ENCODE peak calls at places on chromosomes 3 and 15, in seven cellular contexts. F, O, J, Z, U, X and M are unnamed samples. For H3K4me1, the result is how much of the 10 kb centered on the place peaks cover.

GRCh38 chr3:118951089-118951488 is 83.6 kb downstream of the IGSF11 start:
- DNase-seq in J (no peak), Z (no peak), F (no peak), U (no peak), X (no peak), O (no peak), M (no peak)

GRCh38 chr15:79965836-79966630 is 5.0 kb downstream of the BCL2A1 start:
- DNase-seq in X (no peak), U (peak), O (peak), F (no peak), J (no peak), Z (no peak), M (no peak)

GRCh38 chr3:16888785-16889607 is 4.2 kb downstream of the PLCL2 start:
- DNase-seq in Z (no peak), X (peak), U (no peak), F (no peak), J (no peak), O (peak), M (peak)

GRCh38 chr3:187719628-187720336 is 17.4 kb upstream of the RTP2 start:
- DNase-seq in J (no peak), X (no peak), Z (no peak), F (no peak), O (no peak), U (no peak), M (no peak)

GRCh38 chr15:25545017-25545416 is 106.2 kb upstream of the UBE3A start:
- DNase-seq in F (no peak), U (peak), J (peak), O (peak), X (no peak), Z (no peak), M (no peak)

GRCh38 chr3:55292360-55292759 is 194.7 kb downstream of the WNT5A start:
- DNase-seq in Z (no peak), X (no peak), F (no peak), O (no peak), J (no peak), U (no peak), M (no peak)

GRCh38 chr3:144491333-144491732 is 519.7 kb downstream of the DIPK2A start:
- DNase-seq in Z (no peak), J (no peak), F (no peak), U (no peak), O (no peak), X (no peak), M (no peak)

GRCh38 chr15:70535955-70536338 is 227.4 kb downstream of the UACA start:
- DNase-seq in X (no peak), J (no peak), Z (no peak), O (no peak), U (no peak), F (no peak), M (no peak)

GRCh38 chr3:14460342-14461005 is 58.1 kb downstream of the SLC6A6 start:
- DNase-seq in F (peak), J (peak), Z (no peak), U (peak), O (peak), X (no peak), M (no peak)

GRCh38 chr3:15899438-15899837 is 101.7 kb upstream of the ANKRD28 start:
- DNase-seq in J (peak), U (peak), X (no peak), O (peak), F (no peak), Z (no peak), M (no peak)

GRCh38 chr3:194091141-194091540 is 44.8 kb upstream of the HES1 start:
- DNase-seq in U (peak), O (peak), Z (no peak), F (no peak), J (peak), X (no peak), M (no peak)

GRCh38 chr3:14119166-14119510 is 5.5 kb downstream of the CHCHD4 start:
- DNase-seq in F (no peak), X (no peak), O (no peak), Z (no peak), J (no peak), U (no peak), M (no peak)

GRCh38 chr15:48394172-48394571 is 62.9 kb downstream of the DUT start:
- DNase-seq in O (no peak), X (no peak), J (no peak), Z (no peak), U (no peak), F (no peak), M (no peak)

GRCh38 chr3:168511428-168512014 is 415.8 kb upstream of the GOLIM4 start:
- DNase-seq in F (no peak), U (peak), O (peak), J (peak), X (no peak), Z (no peak), M (no peak)

GRCh38 chr3:31288641-31289100 is 244.1 kb upstream of the STT3B start:
- DNase-seq in U (peak), J (peak), O (peak), Z (no peak), F (peak), X (peak), M (no peak)

GRCh38 chr3:78825118-78825857 is 942.5 kb downstream of the ROBO1 start:
- DNase-seq in O (no peak), U (no peak), Z (no peak), J (no peak), F (no peak), X (no peak), M (no peak)

GRCh38 chr3:104832530-104832929 is 534.2 kb upstream of the ALCAM start:
- DNase-seq in O (no peak), F (no peak), J (no peak), X (no peak), U (no peak), Z (no peak), M (no peak)

GRCh38 chr15:50945725-50946124 is 37.2 kb downstream of the AP4E1 start:
- DNase-seq in O (peak), J (peak), Z (no peak), U (peak), F (no peak), X (no peak), M (no peak)

GRCh38 chr3:27285668-27286067 is 83.5 kb downstream of the NEK10 start:
- DNase-seq in F (no peak), Z (no peak), U (no peak), O (no peak), X (no peak), J (no peak), M (no peak)

GRCh38 chr15:82688691-82689090 is 21.0 kb downstream of the AP3B2 start:
- DNase-seq in X (no peak), U (no peak), O (no peak), J (no peak), Z (no peak), F (no peak), M (no peak)

GRCh38 chr15:76566276-76566675 is 229.7 kb downstream of the ISL2 start:
- DNase-seq in Z (no peak), F (no peak), J (peak), O (peak), U (peak), X (no peak), M (no peak)

GRCh38 chr15:59176653-59177444 is 29.8 kb upstream of the LDHAL6B start:
- DNase-seq in J (no peak), U (no peak), F (no peak), X (no peak), Z (no peak), O (no peak), M (no peak)

GRCh38 chr15:84690342-84690741 is 25.6 kb downstream of the SEC11A start:
- DNase-seq in Z (no peak), J (no peak), O (no peak), X (no peak), F (no peak), U (no peak), M (no peak)

GRCh38 chr3:87076951-87077350 is 86.0 kb upstream of the VGLL3 start:
- DNase-seq in O (peak), X (no peak), U (peak), J (peak), Z (no peak), F (no peak), M (no peak)

GRCh38 chr3:71528816-71529215 is 54.7 kb downstream of the FOXP1 start:
- DNase-seq in J (no peak), Z (no peak), O (no peak), F (no peak), U (no peak), X (no peak), M (peak)

GRCh38 chr15:77069521-77070121 is 1.3 kb downstream of the TSPAN3 start:
- DNase-seq in F (no peak), Z (no peak), X (no peak), U (no peak), O (peak), J (peak), M (no peak)

GRCh38 chr15:80846416-80846815 is 67.2 kb downstream of the CEMIP start:
- DNase-seq in X (no peak), J (peak), U (peak), F (no peak), O (peak), Z (no peak), M (no peak)

GRCh38 chr15:80695911-80696651 is 971 bp downstream of the ABHD17C start:
- DNase-seq in X (peak), Z (no peak), O (peak), U (no peak), F (peak), J (peak), M (peak)

GRCh38 chr3:189334064-189334920 is 162.5 kb downstream of the TPRG1 start:
- DNase-seq in F (no peak), Z (no peak), U (no peak), J (peak), X (peak), O (peak), M (no peak)

GRCh38 chr3:79245295-79246138 is 522.3 kb downstream of the ROBO1 start:
- DNase-seq in F (no peak), U (no peak), Z (no peak), O (no peak), X (no peak), J (no peak), M (no peak)

GRCh38 chr3:170692720-170693119 is 106.8 kb upstream of the SLC7A14 start:
- DNase-seq in J (peak), U (peak), O (peak), Z (no peak), F (no peak), X (no peak), M (no peak)

GRCh38 chr3:45841380-45841700 is 579 bp downstream of the LZTFL1 start:
- DNase-seq in F (no peak), U (peak), Z (no peak), X (no peak), J (peak), O (peak), M (peak)

GRCh38 chr15:77577350-77577749 is 55.4 kb downstream of the LINGO1 start:
- DNase-seq in U (no peak), X (no peak), Z (no peak), J (no peak), O (no peak), F (no peak), M (no peak)

GRCh38 chr3:12192173-12192572 is 33.5 kb upstream of the TIMP4 start:
- DNase-seq in F (no peak), Z (no peak), O (no peak), J (no peak), X (no peak), U (no peak), M (no peak)

GRCh38 chr3:55180936-55181535 is 253.2 kb upstream of the LRTM1 start:
- DNase-seq in J (peak), F (peak), Z (no peak), X (no peak), U (no peak), O (peak), M (no peak)

GRCh38 chr3:149472393-149472792 is 2.1 kb upstream of the TM4SF4 start:
- DNase-seq in U (peak), X (no peak), O (no peak), Z (no peak), F (no peak), J (peak), M (no peak)

GRCh38 chr3:186624598-186624997 is 11.7 kb downstream of the AHSG start:
- DNase-seq in O (no peak), Z (no peak), F (no peak), J (no peak), U (no peak), X (no peak), M (no peak)

GRCh38 chr3:196633658-196634151 is 5.8 kb upstream of the NRROS start:
- DNase-seq in F (no peak), U (no peak), J (no peak), Z (no peak), X (no peak), O (no peak), M (no peak)
- H3K27ac ChIP-seq in F (no peak), U (no peak), J (no peak), Z (peak), X (no peak), O (no peak), M (peak)

GRCh38 chr3:52090131-52090548 is 33.8 kb upstream of the DUSP7 start:
- DNase-seq in O (peak), U (peak), J (peak), F (no peak), Z (no peak), X (no peak), M (no peak)

GRCh38 chr3:52092291-52092660 is 35.9 kb upstream of the DUSP7 start:
- DNase-seq in O (no peak), X (no peak), J (no peak), Z (no peak), F (no peak), U (no peak), M (no peak)

GRCh38 chr3:52091566-52092290 is 35.4 kb upstream of the DUSP7 start:
- DNase-seq in O (no peak), Z (no peak), X (no peak), F (no peak), J (peak), U (peak), M (no peak)

GRCh38 chr3:52089691-52090090 is 33.3 kb upstream of the DUSP7 start:
- DNase-seq in Z (no peak), U (no peak), J (no peak), F (no peak), O (no peak), X (no peak), M (no peak)

GRCh38 chr3:52090620-52091468 is 34.5 kb upstream of the DUSP7 start:
- DNase-seq in U (no peak), O (no peak), J (no peak), X (no peak), F (no peak), Z (no peak), M (no peak)
- H3K4me1 ChIP-seq in U (half or more), O (under half), J (under half), X (under half), F (under half), Z (under half), M (under half)

GRCh38 chr15:56957812-56958406 is 39.5 kb downstream of the TCF12 start:
- DNase-seq in F (no peak), Z (no peak), O (no peak), J (no peak), U (no peak), X (no peak), M (no peak)

GRCh38 chr15:56963126-56963525 is 44.7 kb downstream of the TCF12 start:
- DNase-seq in U (no peak), Z (no peak), J (no peak), F (no peak), X (no peak), O (no peak), M (no peak)

GRCh38 chr15:56956538-56956937 is 38.1 kb downstream of the TCF12 start:
- DNase-seq in U (no peak), J (no peak), Z (no peak), O (no peak), F (no peak), X (no peak), M (no peak)

GRCh38 chr15:56960116-56960515 is 41.7 kb downstream of the TCF12 start:
- DNase-seq in J (peak), X (no peak), U (no peak), Z (no peak), F (no peak), O (no peak), M (no peak)

DNA sequence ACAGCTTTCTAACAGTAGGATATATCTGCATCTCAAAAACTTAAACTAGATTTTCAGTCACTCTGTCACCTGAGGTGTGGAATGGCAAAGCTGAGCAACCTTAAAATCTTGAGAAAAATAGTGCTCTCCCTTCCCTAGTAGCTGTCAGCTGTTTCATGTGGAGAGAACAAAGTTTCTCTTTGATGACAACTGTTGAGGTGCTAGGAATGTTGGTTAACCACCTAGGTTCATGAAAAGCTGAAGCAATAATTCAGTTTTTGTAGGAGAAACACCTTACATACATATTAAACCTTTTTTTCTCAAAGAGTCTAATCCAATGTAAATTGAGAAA is 40.8 kb downstream of the TCF12 start:
- DNase-seq in Z (no peak), X (no peak), O (no peak), U (no peak), J (no peak), F (no peak), M (no peak)
- H3K27ac ChIP-seq in Z (no peak), X (no peak), O (no peak), U (no peak), J (no peak), F (no peak), M (no peak)

GRCh38 chr15:52232327-52232726 is 41.1 kb upstream of the GNB5 start:
- DNase-seq in Z (no peak), X (no peak), J (peak), O (no peak), U (no peak), F (no peak), M (no peak)
- H3K4me1 ChIP-seq in Z (under half), X (under half), J (under half), O (under half), U (under half), F (under half), M (under half)

DNA sequence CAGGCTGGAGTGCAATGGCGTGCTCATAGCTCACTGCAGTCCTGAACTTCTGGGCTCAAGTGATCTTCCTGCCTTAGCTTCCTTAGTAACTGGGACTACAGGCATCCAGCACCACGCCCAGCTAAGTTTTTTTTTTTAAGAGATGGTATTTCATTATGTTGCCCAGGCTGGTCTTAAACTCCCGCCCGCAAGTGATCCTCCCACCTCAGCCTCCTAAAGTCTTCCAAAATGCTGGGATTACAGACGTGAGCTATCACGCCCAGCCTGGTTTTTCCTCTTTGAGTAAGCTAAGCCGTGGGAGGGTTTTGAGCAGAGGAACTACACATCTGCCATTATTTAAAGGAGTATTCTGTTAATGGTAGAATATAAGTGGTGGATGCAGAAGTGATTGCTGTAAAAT is 7.4 kb upstream of the LRRFIP2 start:
- DNase-seq in F (no peak), O (peak), J (peak), X (no peak), U (no peak), Z (no peak), M (no peak)
- H3K27ac ChIP-seq in F (no peak), O (peak), J (peak), X (no peak), U (peak), Z (no peak), M (no peak)

DNA sequence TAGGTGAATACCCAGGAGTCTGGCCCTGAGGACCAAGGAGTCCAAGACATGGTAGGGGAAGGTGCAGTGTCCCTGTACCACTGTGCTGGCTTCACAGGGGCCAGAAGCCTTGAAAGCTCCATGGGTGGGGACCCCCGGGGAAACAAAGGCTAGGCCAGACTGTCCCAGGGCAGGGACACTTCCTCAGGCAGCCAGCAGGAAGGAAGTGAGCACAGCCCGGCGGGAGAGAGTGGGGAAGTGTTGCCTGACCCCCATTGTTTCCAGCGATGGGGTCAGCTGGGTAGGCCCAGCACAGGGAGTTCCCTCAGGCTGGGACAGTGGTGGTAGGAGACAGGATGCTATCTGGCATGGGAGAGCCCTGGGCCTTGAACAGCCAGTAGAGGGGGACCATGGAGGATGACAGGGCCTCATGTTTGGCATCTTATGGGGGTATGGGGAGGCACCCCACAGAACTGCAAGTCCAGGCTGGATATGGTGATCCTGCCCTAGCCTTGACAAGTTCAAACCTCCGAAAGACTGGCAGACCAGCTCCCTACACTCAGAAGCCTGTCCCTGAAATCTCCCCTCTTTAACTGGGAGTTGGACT is 1.2 kb upstream of the HYAL2 start:
- DNase-seq in U (no peak), X (no peak), O (no peak), Z (no peak), F (peak), J (no peak), M (no peak)
- H3K4me1 ChIP-seq in U (under half), X (under half), O (under half), Z (under half), F (under half), J (under half), M (under half)

GRCh38 chr3:107990926-107991325 is 99.9 kb downstream of the CD47 start:
- DNase-seq in J (no peak), Z (no peak), F (no peak), U (no peak), O (no peak), X (no peak), M (no peak)

GRCh38 chr3:107987036-107987557 is 103.7 kb downstream of the CD47 start:
- DNase-seq in O (peak), Z (no peak), J (peak), X (no peak), F (peak), U (peak), M (no peak)

GRCh38 chr3:107990433-107990832 is 100.4 kb downstream of the CD47 start:
- DNase-seq in Z (no peak), F (no peak), U (no peak), J (no peak), O (no peak), X (no peak), M (no peak)

GRCh38 chr3:107988464-107989156 is 102.2 kb downstream of the CD47 start:
- DNase-seq in F (no peak), J (peak), Z (no peak), O (peak), U (peak), X (no peak), M (no peak)

GRCh38 chr3:107989651-107990050 is 101.2 kb downstream of the CD47 start:
- DNase-seq in O (no peak), F (no peak), X (no peak), U (no peak), Z (no peak), J (no peak), M (no peak)
- H3K27ac ChIP-seq in O (peak), F (no peak), X (no peak), U (no peak), Z (no peak), J (no peak), M (no peak)